ENCODE peak calls at places on chromosomes 12 and 14, in eight cellular contexts. P, N, Y, R, X, J, M and V are unnamed samples.

GRCh38 chr14:63896278-63896720 is 43.5 kb downstream of the SYNE2 start:
- DNase-seq in P (no peak), N (peak; percentile 80), Y (peak; percentile 32), R (peak; percentile 63), X (no peak), J (no peak), M (no peak), V (no peak)

GRCh38 chr12:104138747-104139186 is 757 bp upstream of the NFYB start:
- DNase-seq in P (no peak), N (peak; percentile 70), Y (no peak), R (peak; percentile 28), X (no peak), J (no peak), M (no peak), V (no peak)

GRCh38 chr12:86376052-86376451 is 119.9 kb upstream of the MGAT4C start:
- DNase-seq in P (no peak), N (no peak), Y (no peak), R (no peak), X (no peak), J (no peak), M (no peak), V (no peak)

GRCh38 chr12:130391186-130391585 is 53.5 kb downstream of the PIWIL1 start:
- DNase-seq in P (no peak), N (no peak), Y (no peak), R (no peak), X (no peak), J (no peak), M (no peak), V (no peak)

GRCh38 chr12:108312885-108313203 is 26.3 kb downstream of the CMKLR1 start:
- DNase-seq in P (no peak), N (peak; percentile 93), Y (no peak), R (no peak), X (no peak), J (no peak), M (no peak), V (no peak)

GRCh38 chr14:102125546-102125945 is 14.2 kb upstream of the WDR20 start:
- DNase-seq in P (no peak), N (no peak), Y (no peak), R (no peak), X (no peak), J (no peak), M (no peak), V (no peak)

GRCh38 chr14:37150414-37150813 is 22.0 kb downstream of the SLC25A21 start:
- DNase-seq in P (peak; percentile 21), N (no peak), Y (no peak), R (no peak), X (peak; percentile 11), J (peak; percentile 49), M (no peak), V (no peak)

GRCh38 chr12:47604474-47604873 is 101.4 kb downstream of the RPAP3 start:
- DNase-seq in P (no peak), N (no peak), Y (no peak), R (no peak), X (no peak), J (no peak), M (no peak), V (no peak)